ENCODE peak calls at places on chromosomes 2 and 18, in six cellular contexts. V, L, Y, K, Z and N are unnamed samples.

GRCh38 chr2:85255813-85256581 is 71.8 kb downstream of the TGOLN2 start:
- DNase-seq in K (no peak), V (peak), L (no peak), Z (no peak), Y (peak), N (no peak)

GRCh38 chr2:57906152-57906732 is 140.4 kb upstream of the VRK2 start:
- DNase-seq in L (peak), Y (peak), V (peak), K (peak), Z (no peak), N (peak)

GRCh38 chr2:100755441-100755840 is 64.5 kb upstream of the NPAS2 start:
- DNase-seq in V (no peak), L (no peak), Z (no peak), K (no peak), Y (no peak), N (no peak)

GRCh38 chr18:35241523-35241804 is 630 bp downstream of the ZNF397 start:
- DNase-seq in Z (peak), L (no peak), Y (no peak), V (no peak), K (no peak), N (peak)

GRCh38 chr2:208304157-208304556 is 38.1 kb downstream of the PIKFYVE start:
- DNase-seq in Y (no peak), L (no peak), K (peak), V (no peak), Z (no peak), N (no peak)

GRCh38 chr2:28334527-28334891 is 58.1 kb upstream of the FOSL2 start:
- DNase-seq in Y (no peak), K (no peak), L (no peak), V (no peak), Z (no peak), N (no peak)

GRCh38 chr2:238510911-238511613 is 84.3 kb downstream of the ASB1 start:
- DNase-seq in L (no peak), K (no peak), V (no peak), Y (no peak), Z (no peak), N (no peak)

GRCh38 chr2:72082021-72082739 is 65.5 kb downstream of the CYP26B1 start:
- DNase-seq in Y (no peak), Z (no peak), K (no peak), V (no peak), L (no peak), N (no peak)

GRCh38 chr2:182649316-182649715 is 66.7 kb upstream of the DNAJC10 start:
- DNase-seq in Y (peak), K (peak), Z (no peak), V (peak), L (peak), N (peak)

GRCh38 chr2:26018184-26018716 is 15.6 kb upstream of the RAB10 start:
- DNase-seq in Y (peak), Z (no peak), V (peak), L (peak), K (peak), N (peak)

GRCh38 chr2:72952110-72952823 is 34.9 kb downstream of the EMX1 start:
- DNase-seq in V (no peak), L (no peak), Y (no peak), K (no peak), Z (no peak), N (no peak)

GRCh38 chr2:65017335-65017734 is 28.1 kb downstream of the SLC1A4 start:
- DNase-seq in Z (no peak), K (peak), Y (no peak), L (no peak), V (no peak), N (peak)

GRCh38 chr18:79884296-79884962 is 67.0 kb downstream of the SLC66A2 start:
- DNase-seq in Z (no peak), Y (no peak), V (no peak), K (no peak), L (no peak), N (no peak)

GRCh38 chr18:72849671-72850070 is 18.1 kb downstream of the NETO1 start:
- DNase-seq in K (no peak), L (no peak), Y (no peak), V (no peak), Z (no peak), N (no peak)

GRCh38 chr2:47631840-47632398 is 151.0 kb upstream of the MSH6 start:
- DNase-seq in Y (no peak), Z (no peak), V (no peak), K (no peak), L (peak), N (no peak)

GRCh38 chr18:63470751-63471150 is 6.0 kb upstream of the SERPINB5 start:
- DNase-seq in Y (no peak), L (no peak), Z (no peak), V (no peak), K (no peak), N (peak)

GRCh38 chr2:108288534-108289106 is at the start of gene SULT1C2:
- DNase-seq in Y (peak), K (no peak), L (no peak), V (no peak), Z (no peak), N (no peak)

GRCh38 chr2:241007111-241007510 is 8.7 kb downstream of the SNED1 start:
- DNase-seq in L (no peak), V (no peak), Z (no peak), K (no peak), Y (no peak), N (no peak)

GRCh38 chr2:42876280-42876840 is 84.0 kb upstream of the HAAO start:
- DNase-seq in K (no peak), Z (no peak), Y (no peak), V (no peak), L (no peak), N (no peak)

GRCh38 chr2:133879703-133880102 is 311.4 kb upstream of the NCKAP5 start:
- DNase-seq in K (no peak), Z (no peak), L (no peak), Y (no peak), V (no peak), N (no peak)

GRCh38 chr2:128624425-128624795 is 305.7 kb upstream of the HS6ST1 start:
- DNase-seq in Z (no peak), L (no peak), K (no peak), Y (no peak), V (no peak), N (no peak)

GRCh38 chr2:101972621-101973434 is 18.9 kb upstream of the IL1R2 start:
- DNase-seq in L (no peak), K (no peak), Y (no peak), V (no peak), Z (no peak), N (peak)

GRCh38 chr2:200665626-200666453 is 80.0 kb downstream of the AOX1 start:
- DNase-seq in Y (peak), L (no peak), V (no peak), Z (no peak), K (no peak), N (no peak)

GRCh38 chr2:64019083-64019974 is at the start of gene VPS54:
- DNase-seq in Z (no peak), L (peak), K (peak), Y (peak), V (peak), N (peak)

GRCh38 chr2:171081649-171082111 is 79.0 kb downstream of the TLK1 start:
- DNase-seq in Z (no peak), Y (no peak), V (no peak), L (no peak), K (no peak), N (no peak)

GRCh38 chr18:79608535-79608934 is 71.1 kb upstream of the CTDP1 start:
- DNase-seq in K (no peak), V (no peak), Z (no peak), L (no peak), Y (no peak), N (no peak)

GRCh38 chr2:75276093-75277055 is 77.1 kb upstream of the TACR1 start:
- DNase-seq in K (no peak), L (peak), V (peak), Z (no peak), Y (peak), N (no peak)
- TF ChIP-seq MYC in K (no peak), L (no peak), V (no peak), Z (no peak), Y (no peak), N (no peak)

GRCh38 chr18:5678779-5679406 is 135.1 kb upstream of the EPB41L3 start:
- DNase-seq in K (no peak), Y (no peak), L (no peak), Z (no peak), V (no peak), N (no peak)
- H3K4me3 ChIP-seq in K (no peak), Y (no peak), L (no peak), Z (no peak), V (no peak), N (no peak)

GRCh38 chr2:121098556-121098955 is 186.4 kb downstream of the TFCP2L1 start:
- DNase-seq in V (no peak), K (no peak), L (no peak), Y (no peak), Z (no peak), N (no peak)

GRCh38 chr2:121102949-121103348 is 182.1 kb downstream of the TFCP2L1 start:
- DNase-seq in V (no peak), Z (no peak), K (no peak), Y (no peak), L (no peak), N (no peak)

GRCh38 chr2:121101093-121101715 is 183.8 kb downstream of the TFCP2L1 start:
- DNase-seq in V (no peak), Y (no peak), Z (no peak), K (no peak), L (no peak), N (no peak)

GRCh38 chr2:121096611-121097010 is 188.4 kb downstream of the TFCP2L1 start:
- DNase-seq in L (no peak), Y (no peak), V (no peak), K (no peak), Z (no peak), N (no peak)

DNA sequence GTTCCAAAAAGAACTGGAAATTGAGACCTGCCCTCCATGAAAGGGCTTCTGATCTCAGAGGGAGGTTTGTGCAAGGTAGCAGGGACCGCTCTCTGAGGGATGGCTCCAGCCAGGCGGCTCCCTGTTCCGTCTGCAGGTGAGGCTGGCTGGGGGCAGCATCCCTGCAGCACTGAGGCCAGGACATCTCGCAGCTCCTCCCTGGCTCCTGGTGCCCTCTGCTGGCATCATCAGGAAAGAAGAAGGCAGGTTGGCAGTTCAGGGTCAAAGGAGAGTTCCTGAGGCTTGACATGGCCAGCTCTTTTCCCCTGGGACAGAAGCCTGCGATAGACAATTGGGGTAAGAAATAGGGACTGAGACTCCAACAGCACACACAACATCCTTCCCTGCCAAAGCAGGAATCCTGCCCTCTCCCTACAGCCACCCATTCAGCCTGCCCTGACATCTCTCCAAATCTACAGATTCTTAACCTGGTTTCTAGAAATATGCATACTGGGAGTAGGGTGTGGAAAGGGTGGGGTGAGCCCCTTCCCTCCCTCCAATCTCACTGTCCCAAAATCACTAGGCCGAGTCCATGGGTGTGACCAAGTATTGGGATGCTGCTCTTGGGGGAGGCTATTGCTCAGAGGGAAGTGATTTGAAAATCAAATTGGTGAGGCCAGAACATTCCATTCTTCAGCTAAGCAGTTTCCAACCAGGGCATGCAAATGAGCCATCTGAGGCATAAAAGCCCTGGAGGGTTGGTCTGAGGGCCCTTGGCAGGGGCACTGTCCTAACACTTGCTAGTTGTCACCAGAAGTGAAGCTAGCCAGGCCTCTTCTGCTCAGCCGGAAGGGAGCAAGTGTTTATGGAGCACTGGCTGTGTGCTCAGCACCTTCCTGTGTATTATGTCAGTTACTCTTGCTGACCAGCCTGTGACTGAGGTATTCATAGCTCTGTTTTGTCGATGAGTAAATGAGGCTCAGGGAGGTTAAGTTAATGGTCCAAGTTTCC is 185.4 kb downstream of the TFCP2L1 start:
- DNase-seq in L (peak), Y (no peak), K (no peak), Z (no peak), V (no peak), N (no peak)
- TF ChIP-seq CTCF in L (peak), Y (peak), K (no peak), Z (peak), V (no peak), N (peak)

GRCh38 chr2:160293401-160293911 is 93.4 kb upstream of the ITGB6 start:
- DNase-seq in V (no peak), Z (no peak), K (no peak), Y (no peak), L (no peak), N (no peak)
- TF ChIP-seq MYC in V (no peak), Z (no peak), K (no peak), Y (no peak), L (no peak), N (no peak)

GRCh38 chr2:225328192-225328591 is 71.3 kb upstream of the NYAP2 start:
- DNase-seq in L (peak), Z (no peak), K (no peak), V (peak), Y (peak), N (no peak)
- H3K4me3 ChIP-seq in L (no peak), Z (no peak), K (no peak), V (no peak), Y (no peak), N (no peak)

GRCh38 chr2:38823386-38823785 is 45.4 kb downstream of the GEMIN6 start:
- DNase-seq in K (no peak), L (no peak), V (no peak), Z (no peak), Y (no peak), N (no peak)

GRCh38 chr2:38818565-38818964 is 40.6 kb downstream of the GEMIN6 start:
- DNase-seq in Z (no peak), K (no peak), Y (no peak), V (no peak), L (no peak), N (no peak)
- TF ChIP-seq CTCF in Z (no peak), K (no peak), Y (peak), V (no peak), L (no peak), N (no peak)

GRCh38 chr18:74775239-74775638 is 177.6 kb downstream of the ZNF407 start:
- DNase-seq in L (no peak), Z (no peak), V (no peak), K (no peak), Y (no peak), N (no peak)
- TF ChIP-seq MYC in L (no peak), Z (no peak), V (no peak), K (no peak), Y (no peak), N (no peak)